ENCODE peak calls at places on chromosomes 16 and 17, in eight cellular contexts. A is breast epithelium, K is HFF-Myc, Y is AG09319, Z is cardiac fibroblast, P is GM23338, M is heart right ventricle, X is lower lobe of right lung. J is an unnamed sample.

GRCh38 chr16:68364601-68364998 is 53.8 kb downstream of the PRMT7 start:
- DNase-seq in Y (no peak), Z (peak; percentile 33), P (peak; percentile 74), A (no peak), K (no peak), M (no peak), X (no peak), J (no peak)

GRCh38 chr16:66419527-66419926 is 7.6 kb upstream of the BEAN1 start:
- DNase-seq in M (no peak), K (no peak), X (no peak), A (no peak), P (peak; percentile 66), Z (no peak), Y (no peak), J (no peak)

GRCh38 chr16:27745348-27745747 is 195.4 kb downstream of the KATNIP start:
- DNase-seq in Z (peak; percentile 46), K (peak; percentile 16), Y (no peak), X (no peak), A (no peak), M (no peak), P (no peak), J (no peak)

GRCh38 chr17:5769936-5770335 is 185.6 kb upstream of the NLRP1 start:
- DNase-seq in Z (no peak), A (no peak), P (no peak), K (no peak), X (no peak), Y (no peak), M (no peak), J (peak; percentile 34)

GRCh38 chr17:8225813-8226535 is 15.6 kb upstream of the AURKB start:
- DNase-seq in Y (peak; percentile 67), P (peak; percentile 85), A (no peak), Z (peak; percentile 79), K (no peak), X (peak; percentile 50), M (peak; percentile 51), J (peak; percentile 75)

GRCh38 chr16:83068686-83069085 is 441.9 kb downstream of the CDH13 start:
- DNase-seq in Y (peak; percentile 4), A (no peak), P (no peak), M (peak; percentile 4), Z (peak; percentile 80), K (peak; percentile 10), X (no peak), J (no peak)

GRCh38 chr17:11871773-11872172 is 125.5 kb downstream of the ZNF18 start:
- DNase-seq in M (no peak), Y (no peak), P (no peak), A (no peak), K (no peak), X (no peak), Z (no peak), J (no peak)

GRCh38 chr17:73343739-73344454 is 32.1 kb upstream of the CDC42EP4 start:
- DNase-seq in M (no peak), Z (no peak), K (no peak), P (no peak), X (no peak), Y (no peak), A (no peak), J (no peak)

GRCh38 chr17:2123467-2124251 is 68.8 kb downstream of the HIC1 start:
- DNase-seq in K (no peak), M (peak; percentile 19), P (no peak), Y (no peak), A (no peak), X (no peak), Z (peak; percentile 71), J (no peak)

GRCh38 chr17:82134101-82134500 is 36.1 kb upstream of the FASN start:
- DNase-seq in X (peak; percentile 91), M (no peak), Z (no peak), A (peak; percentile 68), P (no peak), Y (no peak), K (no peak), J (no peak)

GRCh38 chr17:44983563-44983962 is 15.5 kb upstream of the C1QL1 start:
- DNase-seq in Y (no peak), X (no peak), K (no peak), M (peak; percentile 71), A (no peak), Z (no peak), P (no peak), J (no peak)

GRCh38 chr16:69073181-69073669 is 32.2 kb upstream of the HAS3 start:
- DNase-seq in Z (peak; percentile 73), X (no peak), Y (peak; percentile 25), A (no peak), K (peak; percentile 36), P (no peak), M (no peak), J (no peak)

GRCh38 chr17:77700165-77700881 is 258.2 kb upstream of the TNRC6C start:
- DNase-seq in K (no peak), M (no peak), P (no peak), Y (no peak), Z (no peak), A (no peak), X (no peak), J (no peak)

GRCh38 chr17:31508310-31509094 is 117.0 kb downstream of the RAB11FIP4 start:
- DNase-seq in P (peak; percentile 73), K (no peak), X (no peak), A (no peak), M (no peak), Z (no peak), Y (no peak), J (no peak)

GRCh38 chr16:86751081-86752030 is 173.0 kb downstream of the FOXL1 start:
- DNase-seq in K (peak; percentile 70), Y (peak; percentile 49), P (no peak), Z (peak; percentile 88), M (no peak), A (no peak), X (no peak), J (no peak)
- TF ChIP-seq CTCF in K (no peak), Y (no peak), P (no peak), Z (no peak), M (no peak), A (no peak), X (no peak), J (no peak)

DNA sequence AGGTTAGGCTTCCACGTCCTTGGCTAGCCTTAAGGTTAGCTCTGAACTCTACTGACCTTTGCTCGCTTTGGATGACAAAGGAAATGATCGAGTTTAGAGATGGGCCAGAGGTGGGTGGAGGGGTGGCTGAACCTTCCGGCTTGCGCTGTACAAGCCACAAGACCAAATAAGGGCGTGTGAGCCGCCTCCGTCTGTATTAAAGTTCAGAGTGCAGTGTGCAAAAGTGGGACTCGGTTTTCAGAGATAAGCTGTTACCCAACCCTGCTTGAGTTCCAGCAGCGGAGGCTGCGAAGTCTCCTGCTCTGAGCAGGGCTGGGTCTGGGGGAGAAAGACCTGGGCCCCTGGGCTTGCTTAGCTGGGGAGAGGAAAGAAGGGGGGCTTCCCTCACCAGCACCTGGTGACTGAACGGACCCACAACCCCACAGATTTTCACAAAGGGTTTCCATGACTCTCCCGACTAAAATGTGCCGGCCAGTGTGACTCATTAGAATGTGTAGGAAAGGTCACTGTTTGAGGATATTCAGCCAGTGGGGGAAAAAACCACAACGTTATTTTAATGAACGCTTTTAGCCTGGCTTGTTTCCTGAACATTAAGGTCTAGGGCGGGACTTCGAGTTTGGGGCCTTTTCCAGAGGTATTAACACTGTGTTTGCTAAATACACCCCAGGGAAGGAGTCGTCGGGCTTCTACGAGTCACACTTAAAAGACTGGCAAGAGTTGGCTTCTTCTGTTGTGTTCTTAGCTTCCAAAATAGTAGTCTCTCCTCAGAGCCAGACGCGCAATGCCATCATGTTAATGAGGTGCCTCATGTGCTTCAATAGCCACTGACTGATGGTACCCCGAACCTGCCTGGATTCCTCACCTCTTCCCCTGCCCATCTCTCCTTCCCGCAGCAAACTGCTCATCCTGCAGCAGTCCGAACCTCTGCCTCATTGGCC is 67.0 kb downstream of the CENPV start:
- DNase-seq in A (peak; percentile 64), K (peak; percentile 98), Y (peak; percentile 86), Z (peak; percentile 97), M (peak; percentile 82), X (peak; percentile 90), P (peak; percentile 96), J (peak; percentile 41)
- TF ChIP-seq CTCF in A (no peak), K (no peak), Y (no peak), Z (no peak), M (no peak), X (no peak), P (no peak), J (no peak)

DNA sequence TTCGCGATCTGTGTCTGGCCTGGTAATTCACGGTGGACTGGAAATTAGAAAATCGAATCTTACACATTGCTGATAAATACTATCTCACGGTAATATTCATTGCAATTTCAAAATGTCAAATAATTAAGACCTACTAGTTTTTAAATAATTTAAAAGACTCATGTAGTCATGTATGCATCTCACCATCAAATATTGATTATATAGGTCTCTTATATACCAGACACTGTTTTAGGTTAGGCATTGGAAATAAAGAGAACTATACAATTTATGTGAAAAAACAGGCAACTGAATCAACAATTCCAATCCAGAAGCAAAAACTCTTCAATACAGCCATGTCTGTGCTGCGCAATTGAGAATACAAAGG is 7.5 kb upstream of the PIRT start:
- DNase-seq in X (no peak), Y (no peak), M (no peak), Z (no peak), K (no peak), P (no peak), A (no peak), J (no peak)
- TF ChIP-seq CTCF in X (no peak), Y (no peak), M (peak; percentile 17), Z (no peak), K (no peak), P (no peak), A (no peak), J (no peak)

GRCh38 chr16:74325331-74325730 is 28.7 kb downstream of the PSMD7 start:
- DNase-seq in P (no peak), M (no peak), K (no peak), A (no peak), X (no peak), Z (no peak), Y (no peak), J (no peak)
- TF ChIP-seq CTCF in P (no peak), M (no peak), K (no peak), A (no peak), X (no peak), Z (no peak), Y (no peak), J (no peak)

GRCh38 chr17:75592364-75593020 is 4.9 kb downstream of the MYO15B start:
- DNase-seq in Y (no peak), K (no peak), M (no peak), X (no peak), P (no peak), Z (no peak), A (no peak), J (no peak)

GRCh38 chr17:75595284-75595918 is 7.8 kb downstream of the MYO15B start:
- DNase-seq in P (no peak), M (no peak), K (no peak), A (no peak), Y (no peak), Z (no peak), X (no peak), J (no peak)

GRCh38 chr17:75595919-75596310 is 8.3 kb downstream of the MYO15B start:
- DNase-seq in X (no peak), Z (no peak), P (no peak), Y (no peak), K (no peak), M (no peak), A (no peak), J (no peak)

GRCh38 chr17:75596320-75597087 is 8.9 kb downstream of the MYO15B start:
- DNase-seq in A (no peak), Z (no peak), X (no peak), P (no peak), M (no peak), Y (no peak), K (no peak), J (no peak)

GRCh38 chr17:75594499-75595283 is 7.1 kb downstream of the MYO15B start:
- DNase-seq in Y (no peak), A (no peak), X (no peak), M (no peak), Z (no peak), P (no peak), K (no peak), J (no peak)
- TF ChIP-seq CTCF in Y (no peak), A (no peak), X (no peak), M (no peak), Z (no peak), P (peak; percentile 31), K (no peak), J (no peak)